ENCODE peak calls at places on chromosomes 3 and 15, in ten cellular contexts. X is HepG2, J is IMR-90, H is right lobe of liver, R is HFF-Myc, U is GM12865, W is AG04449, K is activated B cell treated with CpG ODN at 0.5 μM for 24 hours, C is colonic mucosa, G is fibroblast of lung. A is an unnamed sample.

GRCh38 chr15:52068004-52068403 is 44.6 kb downstream of the BCL2L10 start:
- DNase-seq in X (no peak), J (peak), H (no peak), R (no peak), U (no peak), W (no peak), K (no peak), C (no peak), G (peak), A (no peak)

GRCh38 chr15:25611603-25612002 is 172.8 kb upstream of the UBE3A start:
- DNase-seq in X (no peak), J (peak), H (no peak), R (no peak), U (no peak), W (no peak), K (no peak), C (no peak), G (no peak), A (no peak)

GRCh38 chr3:115503386-115503785 is 119.9 kb upstream of the GAP43 start:
- DNase-seq in X (no peak), J (no peak), H (no peak), R (no peak), U (no peak), W (no peak), K (no peak), C (no peak), G (no peak), A (no peak)

GRCh38 chr3:170726976-170727661 is 141.2 kb upstream of the SLC7A14 start:
- DNase-seq in X (no peak), J (peak), H (no peak), R (no peak), U (no peak), W (no peak), K (no peak), C (no peak), G (peak), A (no peak)

GRCh38 chr15:73954188-73955145 is 28.2 kb downstream of the LOXL1 start:
- DNase-seq in X (no peak), J (no peak), H (no peak), R (no peak), U (no peak), W (no peak), K (no peak), C (no peak), G (no peak), A (no peak)

GRCh38 chr15:45399381-45400212 is 21.3 kb upstream of the GATM start:
- DNase-seq in X (peak), J (peak), H (no peak), R (peak), U (peak), W (no peak), K (no peak), C (no peak), G (peak), A (no peak)

GRCh38 chr3:52831500-52832301 is 1.2 kb upstream of the ITIH4 start:
- DNase-seq in X (peak), J (peak), H (peak), R (peak), U (no peak), W (no peak), K (no peak), C (peak), G (peak), A (no peak)

GRCh38 chr3:138284957-138285477 is 44.6 kb downstream of the NME9 start:
- DNase-seq in X (no peak), J (no peak), H (no peak), R (no peak), U (no peak), W (no peak), K (no peak), C (no peak), G (no peak), A (no peak)

GRCh38 chr3:171566803-171567422 is 106.7 kb upstream of the TNIK start:
- DNase-seq in X (peak), J (peak), H (no peak), R (peak), U (peak), W (no peak), K (no peak), C (no peak), G (peak), A (no peak)

GRCh38 chr15:31303434-31304073 is 23.1 kb upstream of the KLF13 start:
- DNase-seq in X (no peak), J (no peak), H (peak), R (no peak), U (no peak), W (no peak), K (no peak), C (peak), G (no peak), A (no peak)

GRCh38 chr3:106034313-106034712 is 165.5 kb upstream of the CBLB start:
- DNase-seq in X (no peak), J (no peak), H (no peak), R (no peak), U (no peak), W (no peak), K (no peak), C (no peak), G (peak), A (no peak)

GRCh38 chr3:143314291-143315093 is 194.9 kb downstream of the CHST2 start:
- DNase-seq in X (no peak), J (no peak), H (no peak), R (no peak), U (no peak), W (no peak), K (no peak), C (no peak), G (no peak), A (no peak)

GRCh38 chr15:57732526-57733331 is 26.2 kb downstream of the POLR2M start:
- DNase-seq in X (peak), J (peak), H (peak), R (peak), U (peak), W (no peak), K (no peak), C (peak), G (peak), A (peak)

GRCh38 chr3:180534828-180535227 is 67.1 kb upstream of the TTC14 start:
- DNase-seq in X (no peak), J (no peak), H (no peak), R (no peak), U (no peak), W (no peak), K (no peak), C (no peak), G (no peak), A (no peak)

GRCh38 chr3:12107071-12107713 is 51.5 kb downstream of the TIMP4 start:
- DNase-seq in X (no peak), J (no peak), H (no peak), R (no peak), U (no peak), W (no peak), K (no peak), C (no peak), G (no peak), A (no peak)

GRCh38 chr3:57079221-57079831 is 18.9 kb downstream of the SPATA12 start:
- DNase-seq in X (peak), J (no peak), H (peak), R (no peak), U (no peak), W (no peak), K (peak), C (peak), G (peak), A (peak)

GRCh38 chr15:82047493-82048446 is 2.0 kb upstream of the MEX3B start:
- DNase-seq in X (no peak), J (peak), H (no peak), R (no peak), U (no peak), W (no peak), K (no peak), C (no peak), G (peak), A (no peak)

GRCh38 chr3:169104541-169104940 is 559.0 kb downstream of the MECOM start:
- DNase-seq in X (no peak), J (peak), H (no peak), R (no peak), U (no peak), W (peak), K (no peak), C (no peak), G (peak), A (no peak)

GRCh38 chr15:57323806-57324589 is 52.3 kb upstream of the CGNL1 start:
- DNase-seq in X (no peak), J (peak), H (no peak), R (peak), U (peak), W (no peak), K (no peak), C (peak), G (peak), A (no peak)

GRCh38 chr15:65595960-65596359 is 15.0 kb downstream of the INTS14 start:
- DNase-seq in X (peak), J (no peak), H (no peak), R (no peak), U (peak), W (no peak), K (no peak), C (no peak), G (no peak), A (no peak)

GRCh38 chr15:46607103-46607502 is 972.3 kb downstream of the SQOR start:
- DNase-seq in X (no peak), J (no peak), H (no peak), R (no peak), U (no peak), W (no peak), K (no peak), C (no peak), G (no peak), A (no peak)

GRCh38 chr3:148042663-148043445 is 633.7 kb downstream of the ZIC1 start:
- DNase-seq in X (no peak), J (peak), H (no peak), R (no peak), U (no peak), W (peak), K (no peak), C (no peak), G (peak), A (no peak)

GRCh38 chr3:115111632-115112031 is 35.5 kb downstream of the ZBTB20 start:
- DNase-seq in X (no peak), J (no peak), H (no peak), R (no peak), U (no peak), W (no peak), K (no peak), C (no peak), G (peak), A (no peak)

GRCh38 chr15:53559364-53560253 is 199.9 kb downstream of the WDR72 start:
- DNase-seq in X (peak), J (no peak), H (no peak), R (no peak), U (no peak), W (no peak), K (no peak), C (peak), G (no peak), A (no peak)

GRCh38 chr3:67093315-67093714 is 95.2 kb downstream of the KBTBD8 start:
- DNase-seq in X (no peak), J (peak), H (no peak), R (no peak), U (no peak), W (peak), K (no peak), C (no peak), G (no peak), A (no peak)

GRCh38 chr15:75455982-75456531 is 4.6 kb upstream of the SIN3A start:
- DNase-seq in X (peak), J (peak), H (no peak), R (no peak), U (peak), W (no peak), K (no peak), C (peak), G (peak), A (no peak)

GRCh38 chr3:9500108-9501050 is 53.2 kb downstream of the LHFPL4 start:
- DNase-seq in X (peak), J (peak), H (peak), R (no peak), U (peak), W (no peak), K (peak), C (peak), G (peak), A (peak)

GRCh38 chr3:196942915-196943277 is 568 bp upstream of the NCBP2 start:
- DNase-seq in X (no peak), J (no peak), H (peak), R (no peak), U (peak), W (no peak), K (no peak), C (peak), G (peak), A (no peak)

GRCh38 chr3:11718582-11719405 is 75.1 kb upstream of the VGLL4 start:
- DNase-seq in X (peak), J (peak), H (peak), R (no peak), U (peak), W (no peak), K (no peak), C (peak), G (peak), A (peak)

GRCh38 chr3:22923686-22924085 is 279.4 kb upstream of the UBE2E2 start:
- DNase-seq in X (no peak), J (no peak), H (no peak), R (no peak), U (no peak), W (no peak), K (no peak), C (no peak), G (no peak), A (no peak)

GRCh38 chr15:92385096-92385495 is 8.6 kb upstream of the ST8SIA2 start:
- DNase-seq in X (no peak), J (peak), H (no peak), R (no peak), U (no peak), W (peak), K (no peak), C (no peak), G (peak), A (no peak)

GRCh38 chr15:92384391-92384790 is 9.3 kb upstream of the ST8SIA2 start:
- DNase-seq in X (no peak), J (no peak), H (no peak), R (no peak), U (no peak), W (no peak), K (no peak), C (no peak), G (no peak), A (no peak)

GRCh38 chr15:92383528-92384326 is 10.0 kb upstream of the ST8SIA2 start:
- DNase-seq in X (peak), J (peak), H (no peak), R (no peak), U (peak), W (no peak), K (no peak), C (peak), G (no peak), A (no peak)
- TF ChIP-seq CTCF in X (peak), J (peak), H (peak), R (peak), U (peak), W (peak), K (no peak), C (peak), G (peak), A (peak)

DNA sequence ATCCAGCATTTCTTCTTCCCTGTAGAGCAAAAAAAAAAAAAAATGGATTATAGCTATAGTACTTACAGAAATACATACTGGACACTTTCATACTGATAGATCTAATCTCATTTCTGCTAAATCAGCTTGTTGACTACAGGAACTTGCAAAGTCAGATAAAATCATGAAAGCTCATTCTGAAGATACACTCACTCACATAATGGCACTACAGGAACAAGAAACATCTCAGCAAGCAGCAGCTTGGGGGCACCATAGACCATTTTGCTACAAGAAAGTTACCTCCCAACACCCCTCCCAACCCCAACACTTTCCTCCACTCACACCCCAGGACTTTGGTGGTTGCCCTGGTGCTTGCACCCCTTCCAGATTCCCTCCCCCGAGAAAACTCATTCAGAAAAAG is 4.6 kb downstream of the MYH15 start:
- DNase-seq in X (no peak), J (no peak), H (no peak), R (no peak), U (no peak), W (no peak), K (no peak), C (no peak), G (no peak), A (no peak)
- TF ChIP-seq CTCF in X (no peak), J (no peak), H (no peak), R (no peak), U (no peak), W (no peak), K (no peak), C (no peak), G (no peak), A (no peak)

GRCh38 chr15:29139540-29140459 is 129.8 kb downstream of the NSMCE3 start:
- DNase-seq in X (no peak), J (peak), H (peak), R (no peak), U (peak), W (no peak), K (no peak), C (peak), G (no peak), A (peak)
- TF ChIP-seq CTCF in X (peak), J (peak), H (peak), R (peak), U (peak), W (peak), K (no peak), C (peak), G (peak), A (peak)

GRCh38 chr15:55168350-55168974 is 28.3 kb downstream of the RSL24D1 start:
- DNase-seq in X (peak), J (peak), H (peak), R (peak), U (peak), W (peak), K (no peak), C (peak), G (peak), A (peak)
- TF ChIP-seq CTCF in X (peak), J (peak), H (peak), R (peak), U (peak), W (peak), K (no peak), C (peak), G (peak), A (peak)

DNA sequence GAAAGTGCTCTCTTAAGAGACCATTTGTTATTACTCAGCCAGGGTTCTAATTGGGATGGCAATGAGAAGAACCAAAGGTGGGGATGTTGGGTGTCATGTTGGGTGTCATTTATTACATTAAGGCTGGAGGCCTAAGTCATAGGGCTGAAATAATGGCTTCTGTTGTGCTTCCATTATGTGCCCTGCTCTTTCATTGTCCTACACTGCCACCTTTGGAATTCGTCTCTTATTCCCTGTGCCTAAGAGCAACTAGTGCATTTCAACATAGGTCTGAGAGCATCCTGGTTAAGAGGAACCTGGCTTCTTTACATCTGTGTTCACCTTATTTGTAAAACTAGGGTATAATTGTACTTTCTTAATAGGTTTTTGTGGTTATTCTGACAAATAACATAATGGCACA is 32.2 kb downstream of the RIOX2 start:
- DNase-seq in X (peak), J (no peak), H (no peak), R (no peak), U (no peak), W (no peak), K (no peak), C (no peak), G (no peak), A (no peak)
- TF ChIP-seq CTCF in X (peak), J (no peak), H (no peak), R (no peak), U (no peak), W (no peak), K (no peak), C (no peak), G (no peak), A (no peak)

GRCh38 chr15:43492673-43493601 is at the start of gene TP53BP1:
- DNase-seq in X (peak), J (peak), H (peak), R (peak), U (peak), W (peak), K (peak), C (peak), G (peak), A (peak)
- TF ChIP-seq CTCF in X (no peak), J (no peak), H (no peak), R (no peak), U (no peak), W (no peak), K (no peak), C (no peak), G (no peak), A (no peak)

DNA sequence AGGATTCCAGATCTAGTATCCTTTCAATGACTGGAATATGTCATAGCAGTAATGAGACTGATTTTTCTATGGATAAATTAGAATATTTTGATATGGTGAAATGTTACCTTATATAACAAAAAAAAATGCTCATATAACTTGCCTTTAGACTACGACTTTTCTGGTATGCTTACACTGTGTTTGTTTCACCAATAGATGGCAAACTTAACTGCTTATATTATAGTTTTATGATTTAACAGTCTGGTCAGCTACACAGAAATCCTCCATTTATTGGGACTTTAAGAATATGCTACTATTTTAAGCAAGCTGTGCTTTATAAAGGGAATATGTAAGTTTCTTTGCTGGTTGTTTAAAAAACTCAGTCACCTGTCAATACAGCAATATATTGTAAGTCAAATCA is 205.6 kb downstream of the VGLL3 start:
- DNase-seq in X (no peak), J (peak), H (no peak), R (no peak), U (no peak), W (no peak), K (no peak), C (no peak), G (peak), A (no peak)
- TF ChIP-seq CTCF in X (no peak), J (peak), H (no peak), R (peak), U (no peak), W (peak), K (no peak), C (no peak), G (no peak), A (peak)